ENCODE peak calls at places on chromosome 19, in six cellular contexts. E, P, U, N, C and V are unnamed samples.

GRCh38 chr19:48393559-48394330 is at the start of gene GRIN2D:
- DNase-seq in U (peak), E (peak), P (peak), N (no peak), C (no peak), V (no peak)

GRCh38 chr19:8144273-8144672 is 5.1 kb downstream of the FBN3 start:
- DNase-seq in N (no peak), U (no peak), P (no peak), E (no peak), C (no peak), V (no peak)

GRCh38 chr19:31772915-31773314 is 423.7 kb upstream of the TSHZ3 start:
- DNase-seq in C (no peak), N (no peak), P (no peak), E (no peak), U (no peak), V (no peak)

GRCh38 chr19:50705422-50706019 is 14.1 kb downstream of the SHANK1 start:
- DNase-seq in E (peak), U (peak), P (peak), N (no peak), C (no peak), V (peak)

GRCh38 chr19:48329167-48329891 is 4.0 kb downstream of the EMP3 start:
- DNase-seq in P (peak), N (no peak), E (peak), C (no peak), U (peak), V (peak)

GRCh38 chr19:49718511-49718910 is 27.6 kb downstream of the CPT1C start:
- DNase-seq in P (peak), N (no peak), U (no peak), C (no peak), E (peak), V (no peak)

GRCh38 chr19:41872775-41873647 is 4.1 kb upstream of the CD79A start:
- DNase-seq in P (peak), N (no peak), U (peak), C (no peak), E (peak), V (peak)

GRCh38 chr19:50875795-50876422 is 2.7 kb downstream of the KLK2 start:
- DNase-seq in E (no peak), P (no peak), N (no peak), C (no peak), U (no peak), V (no peak)

GRCh38 chr19:48466571-48467325 is 2.4 kb upstream of the CYTH2 start:
- DNase-seq in U (no peak), C (no peak), N (no peak), P (no peak), E (peak), V (no peak)

GRCh38 chr19:46133101-46133627 is 8.7 kb upstream of the IGFL3 start:
- DNase-seq in E (peak), U (peak), C (no peak), N (peak), P (peak), V (peak)

GRCh38 chr19:41623360-41623759 is 3.5 kb downstream of the CEACAM4 start:
- DNase-seq in P (no peak), U (no peak), N (no peak), C (no peak), E (no peak), V (no peak)

GRCh38 chr19:39449116-39449797 is 3.9 kb downstream of the SUPT5H start:
- DNase-seq in E (no peak), U (no peak), C (no peak), N (no peak), P (no peak), V (no peak)

GRCh38 chr19:39448271-39448670 is 2.9 kb downstream of the SUPT5H start:
- DNase-seq in N (no peak), E (no peak), P (no peak), C (peak), U (no peak), V (no peak)

GRCh38 chr19:39444598-39445257 is 654 bp upstream of the SUPT5H start:
- DNase-seq in P (peak), C (no peak), N (no peak), E (no peak), U (no peak), V (no peak)

GRCh38 chr19:39446365-39447084 is 1.1 kb downstream of the SUPT5H start:
- DNase-seq in C (no peak), N (no peak), E (no peak), P (no peak), U (no peak), V (no peak)

GRCh38 chr19:39445258-39446071 is at the start of gene SUPT5H:
- DNase-seq in E (peak), P (peak), C (peak), N (peak), U (peak), V (peak)
- TF ChIP-seq CTCF in E (no peak), P (no peak), C (no peak), N (no peak), U (no peak), V (no peak)

DNA sequence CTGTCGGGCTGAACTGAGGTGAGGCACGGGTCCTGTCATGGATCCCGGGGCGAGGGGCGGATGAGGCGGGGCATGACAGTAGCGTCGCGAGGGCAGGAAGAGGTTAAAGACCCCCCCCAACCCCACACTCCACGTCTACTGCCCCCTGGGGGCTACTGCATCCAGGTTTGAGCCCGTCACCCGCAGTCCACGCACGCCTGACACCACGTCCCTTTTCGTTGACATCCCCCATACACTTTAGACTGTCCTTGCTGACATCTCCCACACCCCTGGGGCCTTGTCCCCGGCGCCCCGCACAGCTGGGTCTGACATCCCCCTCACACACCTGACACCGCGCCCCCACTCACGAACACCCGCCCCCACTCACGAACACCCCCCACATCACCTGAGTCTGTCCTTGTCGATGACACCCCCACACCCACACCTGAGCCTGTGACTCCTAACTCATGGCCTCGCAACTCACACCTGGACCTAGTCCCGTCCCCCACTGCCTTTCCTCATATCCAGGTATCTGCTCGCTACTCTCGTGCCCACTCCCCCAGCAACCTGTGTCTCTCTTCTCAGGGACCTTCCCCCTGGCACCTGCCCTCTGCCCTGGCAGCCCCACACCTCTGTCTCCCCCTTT is 416 bp downstream of the SLC25A42 start:
- DNase-seq in E (no peak), U (no peak), P (no peak), N (no peak), C (no peak), V (no peak)
- TF ChIP-seq CTCF in E (peak), U (peak), P (no peak), N (peak), C (peak), V (no peak)

GRCh38 chr19:39517432-39517831 is 2.5 kb downstream of the SELENOV start:
- DNase-seq in E (no peak), P (no peak), C (no peak), U (no peak), N (no peak), V (no peak)

GRCh38 chr19:39518458-39518857 is 3.5 kb downstream of the SELENOV start:
- DNase-seq in P (peak), U (no peak), N (no peak), C (no peak), E (no peak), V (no peak)

GRCh38 chr19:39514840-39515550 is at the start of gene SELENOV:
- DNase-seq in C (no peak), P (peak), E (peak), U (peak), N (no peak), V (no peak)

GRCh38 chr19:39515551-39516191 is 732 bp downstream of the SELENOV start:
- DNase-seq in C (no peak), E (no peak), U (peak), P (peak), N (no peak), V (no peak)

DNA sequence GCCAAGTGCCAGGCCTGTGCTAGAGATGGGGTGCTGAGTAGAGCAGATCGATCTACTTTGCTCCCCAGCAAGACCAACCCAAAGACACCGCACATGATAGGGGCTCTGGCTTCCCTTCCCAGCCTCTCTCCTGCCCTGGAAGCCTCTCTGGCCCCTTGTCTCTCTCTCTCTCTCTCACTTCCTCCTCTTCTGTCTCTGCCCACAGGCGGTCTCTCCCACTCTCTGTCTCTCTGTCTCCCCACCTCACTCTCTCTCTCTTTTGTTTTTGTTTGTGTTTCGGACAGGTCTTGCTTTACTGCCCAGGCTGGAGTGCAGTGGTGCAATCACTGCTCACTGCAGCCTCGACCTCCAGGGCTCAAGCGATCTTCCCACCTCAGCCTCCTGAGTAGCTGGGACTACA is 1.3 kb downstream of the SELENOV start:
- DNase-seq in N (no peak), C (no peak), E (no peak), U (no peak), P (peak), V (no peak)
- TF ChIP-seq CTCF in N (no peak), C (no peak), E (no peak), U (no peak), P (no peak), V (no peak)

DNA sequence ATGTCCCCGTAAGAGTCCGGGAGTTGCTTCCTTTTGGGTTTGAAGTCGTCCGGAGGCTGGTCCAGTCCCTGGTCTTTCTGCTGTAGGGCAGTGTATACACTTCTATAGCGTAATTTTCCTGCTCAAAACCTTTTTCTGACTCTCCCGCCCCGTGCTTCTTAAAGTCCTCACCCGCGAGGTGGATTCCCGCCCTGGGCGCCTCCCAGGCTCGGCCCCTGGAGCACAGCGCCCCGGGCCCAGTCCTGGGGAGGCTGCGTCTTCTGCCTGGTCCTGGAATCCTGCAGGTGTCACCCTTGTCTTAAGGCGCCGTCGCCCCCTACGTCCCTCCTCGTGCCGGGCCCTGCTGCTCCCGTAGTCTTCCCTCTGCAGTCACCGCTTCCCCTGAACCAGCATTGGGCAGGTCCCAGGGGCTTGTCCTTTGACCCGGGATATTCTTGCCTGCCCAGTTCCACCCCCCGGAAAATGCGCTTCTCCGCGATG is 34.4 kb upstream of the ZNF808 start:
- DNase-seq in U (peak), C (no peak), N (no peak), E (no peak), P (peak), V (no peak)
- TF ChIP-seq CTCF in U (peak), C (no peak), N (no peak), E (no peak), P (peak), V (no peak)

DNA sequence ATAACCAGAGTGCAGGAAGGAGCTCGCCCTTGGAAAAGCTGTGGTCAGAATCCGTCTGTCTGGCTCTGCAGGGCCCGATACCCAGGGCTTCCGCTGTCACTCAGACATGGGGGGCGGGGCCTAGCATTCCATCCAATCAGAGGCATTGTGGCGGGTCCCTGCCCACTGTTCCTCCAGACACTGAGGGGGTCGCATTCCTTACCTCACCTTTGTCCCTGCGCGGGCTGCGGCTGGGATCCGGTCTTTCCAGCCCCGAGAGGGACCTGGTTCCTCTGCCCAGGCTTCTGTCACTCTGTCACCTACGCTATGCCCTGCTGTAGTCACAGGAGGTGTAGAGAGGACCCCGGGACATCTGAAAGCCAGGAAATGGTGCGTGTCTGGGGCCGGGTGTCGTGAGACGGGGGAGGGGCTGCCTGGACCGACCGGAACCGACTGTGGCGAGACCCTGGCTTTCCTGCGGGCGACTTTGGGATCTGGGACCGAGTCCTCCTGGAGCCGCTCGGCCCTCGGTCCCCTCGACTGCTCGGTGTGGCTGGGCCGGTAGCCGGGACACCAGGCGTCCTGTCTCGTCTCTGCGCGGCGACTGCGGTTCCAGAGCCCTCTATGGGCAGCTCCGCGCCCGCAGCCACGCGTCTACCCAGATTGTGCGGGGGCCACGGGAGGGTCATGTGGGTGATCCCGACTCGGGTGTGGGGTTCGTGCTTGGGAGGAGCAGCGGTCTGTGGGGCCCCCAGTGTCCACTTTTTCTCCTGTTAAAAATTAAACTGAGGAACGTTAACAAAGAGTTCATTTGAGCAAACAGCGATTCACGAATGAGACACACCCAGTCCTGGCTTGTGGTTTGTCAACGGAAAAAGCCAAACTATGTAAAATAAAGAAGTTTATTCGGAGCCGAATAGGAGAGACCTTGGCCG is at the start of gene ZNF69:
- DNase-seq in N (peak), E (peak), C (no peak), U (peak), P (peak), V (peak)
- TF ChIP-seq CTCF in N (peak), E (peak), C (no peak), U (no peak), P (peak), V (no peak)

GRCh38 chr19:1468274-1469199 is 10.5 kb downstream of the C19orf25 start:
- DNase-seq in P (no peak), E (no peak), N (no peak), C (no peak), U (peak), V (peak)
- TF ChIP-seq CTCF in P (no peak), E (no peak), N (no peak), C (no peak), U (no peak), V (no peak)